ENCODE peak calls at places on chromosomes 11 and 22, in seven cellular contexts. Q, T, L, O, A, Z and S are unnamed samples.

GRCh38 chr11:67656278-67656922 is 5.9 kb upstream of the ACY3 start:
- DNase-seq in Q (no peak), T (peak), L (no peak), O (peak), A (no peak), Z (no peak), S (no peak)

GRCh38 chr22:33221566-33221965 is 163.4 kb upstream of the SYN3 start:
- DNase-seq in Q (no peak), T (no peak), L (no peak), O (no peak), A (no peak), Z (no peak), S (no peak)

GRCh38 chr11:28043930-28044709 is 63.8 kb downstream of the KIF18A start:
- DNase-seq in Q (no peak), T (no peak), L (no peak), O (no peak), A (no peak), Z (no peak), S (no peak)

GRCh38 chr22:33007485-33007884 is 50.7 kb downstream of the SYN3 start:
- DNase-seq in Q (peak), T (no peak), L (no peak), O (no peak), A (no peak), Z (no peak), S (no peak)

GRCh38 chr11:30381879-30382278 is 59.0 kb downstream of the ARL14EP start:
- DNase-seq in Q (no peak), T (no peak), L (no peak), O (no peak), A (no peak), Z (no peak), S (no peak)

GRCh38 chr11:134815404-134815803 is 403.4 kb upstream of the B3GAT1 start:
- DNase-seq in Q (no peak), T (no peak), L (no peak), O (no peak), A (no peak), Z (no peak), S (no peak)

GRCh38 chr22:47921906-47922305 is 1159.5 kb downstream of the TBC1D22A start:
- DNase-seq in Q (peak), T (no peak), L (no peak), O (no peak), A (no peak), Z (no peak), S (no peak)

GRCh38 chr11:35786918-35787557 is 124.5 kb downstream of the TRIM44 start:
- DNase-seq in Q (no peak), T (peak), L (peak), O (no peak), A (no peak), Z (peak), S (no peak)

GRCh38 chr11:12786891-12787290 is 112.7 kb downstream of the TEAD1 start:
- DNase-seq in Q (no peak), T (no peak), L (no peak), O (no peak), A (no peak), Z (no peak), S (no peak)

GRCh38 chr11:103317118-103317517 is 207.9 kb downstream of the DYNC2H1 start:
- DNase-seq in Q (no peak), T (peak), L (no peak), O (no peak), A (no peak), Z (no peak), S (no peak)

GRCh38 chr11:119940401-119940976 is 197.4 kb downstream of the TRIM29 start:
- DNase-seq in Q (peak), T (no peak), L (no peak), O (no peak), A (no peak), Z (no peak), S (no peak)

GRCh38 chr11:17979770-17980371 is 33.0 kb downstream of the SERGEF start:
- DNase-seq in Q (no peak), T (peak), L (no peak), O (peak), A (peak), Z (no peak), S (peak)

GRCh38 chr11:123061403-123062157 is at the start of gene HSPA8:
- DNase-seq in Q (peak), T (peak), L (no peak), O (peak), A (peak), Z (peak), S (peak)

GRCh38 chr22:36884314-36885158 is 23.7 kb downstream of the NCF4 start:
- DNase-seq in Q (no peak), T (peak), L (no peak), O (no peak), A (no peak), Z (no peak), S (no peak)

GRCh38 chr11:69264486-69264885 is 29.5 kb upstream of the MYEOV start:
- DNase-seq in Q (no peak), T (no peak), L (no peak), O (no peak), A (no peak), Z (no peak), S (no peak)

GRCh38 chr22:45518580-45518991 is 15.9 kb downstream of the FBLN1 start:
- DNase-seq in Q (no peak), T (peak), L (no peak), O (no peak), A (peak), Z (no peak), S (no peak)

GRCh38 chr11:120517390-120518315 is 6.1 kb downstream of the GRIK4 start:
- DNase-seq in Q (peak), T (no peak), L (no peak), O (no peak), A (no peak), Z (no peak), S (peak)

GRCh38 chr11:66421492-66422205 is 814 bp downstream of the NPAS4 start:
- DNase-seq in Q (peak), T (peak), L (peak), O (peak), A (peak), Z (peak), S (peak)

GRCh38 chr11:65591939-65592814 is 3.4 kb downstream of the KCNK7 start:
- DNase-seq in Q (no peak), T (no peak), L (no peak), O (no peak), A (peak), Z (no peak), S (no peak)

GRCh38 chr11:35160248-35160820 is 21.4 kb downstream of the CD44 start:
- DNase-seq in Q (no peak), T (no peak), L (no peak), O (no peak), A (no peak), Z (no peak), S (no peak)

GRCh38 chr22:22552630-22553029 is 6.4 kb downstream of the PRAME start:
- DNase-seq in Q (no peak), T (no peak), L (no peak), O (peak), A (no peak), Z (no peak), S (no peak)

GRCh38 chr11:126484266-126484665 is 128.8 kb downstream of the ST3GAL4 start:
- DNase-seq in Q (no peak), T (peak), L (peak), O (peak), A (no peak), Z (peak), S (no peak)

GRCh38 chr11:66766681-66767080 is 37.7 kb upstream of the SPTBN2 start:
- DNase-seq in Q (no peak), T (peak), L (no peak), O (no peak), A (no peak), Z (no peak), S (no peak)

GRCh38 chr11:109729761-109730160 is 307.8 kb downstream of the C11orf87 start:
- DNase-seq in Q (no peak), T (no peak), L (no peak), O (no peak), A (peak), Z (no peak), S (peak)

GRCh38 chr11:75270896-75271415 is 30.4 kb downstream of the TPBGL start:
- DNase-seq in Q (peak), T (peak), L (no peak), O (no peak), A (no peak), Z (no peak), S (no peak)
- TF ChIP-seq CTCF in Q (no peak), T (peak), L (peak), O (no peak), A (no peak), Z (peak), S (peak)

GRCh38 chr11:110827276-110827675 is 115.0 kb upstream of the ARHGAP20 start:
- DNase-seq in Q (no peak), T (no peak), L (no peak), O (no peak), A (no peak), Z (no peak), S (no peak)
- TF ChIP-seq CTCF in Q (no peak), T (no peak), L (no peak), O (no peak), A (no peak), Z (no peak), S (no peak)

GRCh38 chr11:2475151-2475918 is 30.5 kb downstream of the KCNQ1 start:
- DNase-seq in Q (peak), T (peak), L (no peak), O (no peak), A (no peak), Z (no peak), S (no peak)
- TF ChIP-seq CTCF in Q (no peak), T (no peak), L (no peak), O (no peak), A (no peak), Z (no peak), S (no peak)

DNA sequence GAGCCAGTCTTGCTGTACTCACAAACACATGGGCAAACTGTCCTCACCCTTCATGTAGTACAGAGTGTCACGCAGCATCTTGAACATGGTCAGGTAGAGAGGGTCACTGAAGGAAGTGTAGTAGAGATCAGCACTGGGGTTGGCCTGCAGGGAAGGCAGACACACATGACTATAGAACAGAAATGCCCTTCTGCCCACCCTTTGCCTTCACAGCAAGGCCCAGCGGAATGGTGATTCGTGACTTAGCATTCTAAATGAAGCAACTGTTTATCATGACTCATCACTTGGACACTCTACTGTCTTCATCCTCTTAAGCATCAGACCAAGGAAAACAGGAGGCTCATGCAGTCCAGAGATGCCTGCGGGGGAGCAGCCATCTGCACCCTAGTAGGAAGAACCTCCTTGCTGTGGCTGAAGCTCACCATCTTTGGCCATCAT is 33.4 kb downstream of the SERPIND1 start:
- DNase-seq in Q (peak), T (peak), L (peak), O (no peak), A (no peak), Z (peak), S (no peak)
- TF ChIP-seq CTCF in Q (no peak), T (no peak), L (no peak), O (no peak), A (no peak), Z (no peak), S (no peak)

GRCh38 chr11:10498426-10499250 is 42.3 kb downstream of the RNF141 start:
- DNase-seq in Q (peak), T (no peak), L (no peak), O (no peak), A (no peak), Z (no peak), S (no peak)

GRCh38 chr11:10495464-10495786 is 40.4 kb downstream of the AMPD3 start:
- DNase-seq in Q (peak), T (no peak), L (no peak), O (no peak), A (no peak), Z (no peak), S (no peak)

GRCh38 chr11:10496296-10496936 is 41.4 kb downstream of the AMPD3 start:
- DNase-seq in Q (peak), T (no peak), L (no peak), O (no peak), A (no peak), Z (no peak), S (no peak)

GRCh38 chr11:10498022-10498400 is 42.9 kb downstream of the AMPD3 start:
- DNase-seq in Q (no peak), T (no peak), L (no peak), O (no peak), A (no peak), Z (no peak), S (no peak)

DNA sequence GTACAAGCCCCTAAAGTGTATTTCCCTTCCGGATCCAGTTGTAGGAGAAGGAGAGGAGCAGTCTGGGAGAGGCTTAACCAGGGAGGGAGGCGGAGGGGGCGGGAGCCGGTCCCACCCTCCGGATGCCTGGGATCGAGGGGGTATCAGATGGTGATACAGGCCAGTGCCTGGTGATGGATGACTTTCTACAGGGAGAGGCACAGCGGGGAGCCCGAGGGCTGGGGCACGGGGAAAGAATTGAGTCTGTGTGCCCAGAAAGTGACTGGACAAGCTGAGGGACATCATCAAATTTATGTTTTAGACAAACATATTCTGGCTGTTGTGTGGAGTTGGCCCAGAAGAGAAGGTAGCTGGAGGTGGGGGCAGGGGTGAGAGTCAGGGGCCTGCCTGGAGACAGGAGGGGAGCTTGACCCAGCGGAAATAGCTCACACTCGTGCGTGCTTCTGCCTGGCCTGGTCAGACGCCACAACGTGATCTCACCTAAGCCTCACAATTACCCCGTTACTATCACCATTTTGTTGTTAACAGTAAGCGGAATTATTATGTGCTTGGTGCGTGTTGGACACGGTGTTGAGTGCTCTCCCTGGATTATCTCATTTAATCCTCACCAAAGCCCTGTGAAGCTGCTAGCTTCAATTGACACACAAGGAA is 42.4 kb downstream of the AMPD3 start:
- DNase-seq in Q (peak), T (no peak), L (no peak), O (no peak), A (no peak), Z (no peak), S (no peak)
- TF ChIP-seq CTCF in Q (no peak), T (no peak), L (no peak), O (no peak), A (no peak), Z (no peak), S (no peak)